ENCODE peak calls at places on chromosome 18, in four cellular contexts. One of them, this sample, is unnamed.

GRCh38 chr18:50268022-50268747 is 1.9 kb upstream of the CFAP53 start:
- DNase-seq in HepG2: no peak
- DNase-seq in K562: peak; percentile 26
- DNase-seq in GM12878: peak; percentile 62
- DNase-seq in this sample: peak; percentile 55

GRCh38 chr18:45566025-45566740 is 49.1 kb upstream of the SLC14A2 start:
- DNase-seq in K562: no peak
- DNase-seq in GM12878: no peak
- DNase-seq in HepG2: no peak
- DNase-seq in this sample: no peak

GRCh38 chr18:52219102-52219501 is 120.9 kb upstream of the DCC start:
- DNase-seq in GM12878: no peak
- DNase-seq in K562: no peak
- DNase-seq in HepG2: no peak
- DNase-seq in this sample: no peak

GRCh38 chr18:64872710-64873458 is 724.0 kb upstream of the LINC00305 start:
- DNase-seq in K562: no peak
- DNase-seq in HepG2: no peak
- DNase-seq in GM12878: no peak
- DNase-seq in this sample: no peak

GRCh38 chr18:35713545-35713944 is 132.0 kb downstream of the GALNT1 start:
- DNase-seq in GM12878: no peak
- DNase-seq in HepG2: no peak
- DNase-seq in K562: no peak
- DNase-seq in this sample: no peak

GRCh38 chr18:11909597-11910026 is 1.5 kb upstream of the MPPE1 start:
- DNase-seq in HepG2: peak; percentile 26
- DNase-seq in K562: no peak
- DNase-seq in GM12878: no peak
- DNase-seq in this sample: no peak

GRCh38 chr18:26089247-26090129 is 925 bp downstream of the SS18 start:
- DNase-seq in GM12878: no peak
- DNase-seq in HepG2: peak; percentile 6
- DNase-seq in K562: peak; percentile 29
- DNase-seq in this sample: no peak

GRCh38 chr18:37567061-37567993 is 1.7 kb upstream of the CELF4 start:
- DNase-seq in HepG2: no peak
- DNase-seq in K562: no peak
- DNase-seq in GM12878: no peak
- DNase-seq in this sample: no peak

GRCh38 chr18:46577546-46577945 is 79.5 kb downstream of the LOXHD1 start:
- DNase-seq in K562: no peak
- DNase-seq in HepG2: no peak
- DNase-seq in GM12878: no peak
- DNase-seq in this sample: no peak

DNA sequence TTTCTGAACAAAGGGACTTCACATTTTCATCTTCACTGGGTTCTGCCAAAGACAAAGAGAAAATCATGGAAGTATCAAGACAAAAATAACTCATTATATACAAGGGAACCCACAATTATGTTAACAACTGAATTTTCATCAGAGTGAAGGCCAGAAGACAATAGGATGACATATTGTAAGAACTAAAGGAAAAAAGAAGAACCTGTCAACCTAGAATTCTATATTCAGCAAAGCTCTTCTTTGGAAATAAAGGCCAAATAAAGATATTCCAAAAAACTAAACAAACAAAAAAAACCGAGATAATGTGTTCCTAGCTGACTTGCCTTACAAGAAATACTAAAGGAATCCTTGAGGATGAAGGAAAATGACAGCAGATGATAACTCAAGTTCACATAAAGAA is 10.3 kb upstream of the ZCCHC2 start:
- DNase-seq in HepG2: no peak
- DNase-seq in K562: no peak
- DNase-seq in GM12878: no peak
- DNase-seq in this sample: no peak
- TF ChIP-seq TARDBP in HepG2: no peak
- TF ChIP-seq TARDBP in K562: no peak
- TF ChIP-seq TARDBP in GM12878: no peak
- TF ChIP-seq TARDBP in this sample: no peak

GRCh38 chr18:34709104-34709503 is 994 bp upstream of the DTNA start:
- DNase-seq in GM12878: no peak
- DNase-seq in HepG2: peak; percentile 10
- DNase-seq in K562: no peak
- DNase-seq in this sample: no peak
- TF ChIP-seq BHLHE40 in GM12878: no peak
- TF ChIP-seq BHLHE40 in HepG2: no peak
- TF ChIP-seq BHLHE40 in K562: no peak
- TF ChIP-seq BHLHE40 in this sample: no peak

DNA sequence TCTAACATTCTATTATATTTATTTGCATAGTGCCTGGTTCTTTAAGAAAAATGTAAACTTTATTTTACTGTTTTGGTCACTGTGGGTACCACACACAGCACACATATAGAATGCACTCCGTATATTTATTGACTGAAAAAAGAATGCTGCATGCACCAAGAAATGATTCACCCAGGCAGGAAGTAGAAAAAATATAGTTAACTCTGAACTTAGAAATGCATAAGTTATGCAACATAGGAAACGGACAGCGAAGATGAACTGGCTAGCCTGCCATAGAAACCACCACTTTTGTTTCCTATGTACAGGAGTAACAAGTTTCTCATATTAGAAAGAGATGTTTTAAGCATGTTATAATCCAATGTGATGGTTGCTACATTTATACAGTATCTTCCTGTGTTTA is 635.8 kb downstream of the DSC3 start:
- DNase-seq in GM12878: no peak
- DNase-seq in HepG2: no peak
- DNase-seq in K562: no peak
- DNase-seq in this sample: no peak
- TF ChIP-seq SP1 in GM12878: no peak
- TF ChIP-seq SP1 in HepG2: no peak
- TF ChIP-seq SP1 in K562: no peak
- TF ChIP-seq SP1 in this sample: no peak

GRCh38 chr18:69495338-69495737 is 94.7 kb downstream of the DOK6 start:
- DNase-seq in HepG2: no peak
- DNase-seq in GM12878: no peak
- DNase-seq in K562: no peak
- DNase-seq in this sample: no peak

GRCh38 chr18:69494841-69495240 is 94.2 kb downstream of the DOK6 start:
- DNase-seq in GM12878: no peak
- DNase-seq in HepG2: no peak
- DNase-seq in K562: no peak
- DNase-seq in this sample: no peak

GRCh38 chr18:69492861-69493260 is 92.2 kb downstream of the DOK6 start:
- DNase-seq in K562: no peak
- DNase-seq in GM12878: no peak
- DNase-seq in HepG2: no peak
- DNase-seq in this sample: no peak

GRCh38 chr18:69491576-69491975 is 90.9 kb downstream of the DOK6 start:
- DNase-seq in K562: no peak
- DNase-seq in HepG2: no peak
- DNase-seq in GM12878: no peak
- DNase-seq in this sample: no peak

GRCh38 chr18:69495841-69496533 is 95.3 kb downstream of the DOK6 start:
- DNase-seq in GM12878: no peak
- DNase-seq in K562: no peak
- DNase-seq in HepG2: no peak
- DNase-seq in this sample: no peak
- TF ChIP-seq TARDBP in GM12878: no peak
- TF ChIP-seq TARDBP in K562: no peak
- TF ChIP-seq TARDBP in HepG2: no peak
- TF ChIP-seq TARDBP in this sample: no peak

DNA sequence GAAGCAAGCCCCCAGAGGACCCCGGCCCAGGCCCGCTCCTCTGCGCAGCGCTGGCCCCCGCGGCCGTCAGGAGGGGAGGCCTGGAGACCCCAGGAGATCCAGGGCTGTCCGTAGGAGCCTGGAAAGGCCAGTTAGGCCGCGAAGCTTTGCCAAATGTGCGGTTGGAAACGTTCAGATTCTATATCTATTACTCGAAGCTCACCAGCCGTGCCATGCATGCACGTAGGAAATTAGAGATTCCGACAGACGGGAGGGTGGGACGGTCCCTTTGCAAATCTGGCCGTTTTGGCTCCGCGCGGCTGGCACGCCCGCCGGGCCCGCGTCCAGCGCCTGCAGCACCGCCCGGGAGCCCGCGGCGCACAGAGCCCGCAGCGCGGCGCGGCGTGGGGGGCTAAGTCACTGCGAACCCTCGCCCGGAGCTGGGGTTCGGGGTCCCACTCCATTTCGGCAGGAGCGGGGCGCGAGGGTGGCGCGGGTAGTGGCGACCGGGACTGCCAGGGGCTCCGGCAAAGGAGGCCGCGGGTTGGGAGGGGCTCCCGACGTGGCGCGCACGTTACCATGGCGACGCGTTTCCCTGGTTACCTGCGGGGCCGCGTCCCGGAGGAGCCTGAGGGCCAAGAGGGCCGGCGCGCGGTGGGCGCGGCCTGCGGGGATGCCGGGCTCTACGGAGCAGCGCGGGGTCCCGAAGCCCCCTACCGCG is 488.6 kb upstream of the SMIM21 start:
- DNase-seq in GM12878: no peak
- DNase-seq in K562: peak; percentile 11
- DNase-seq in HepG2: no peak
- DNase-seq in this sample: no peak
- TF ChIP-seq BHLHE40 in GM12878: no peak
- TF ChIP-seq BHLHE40 in K562: no peak
- TF ChIP-seq BHLHE40 in HepG2: no peak
- TF ChIP-seq BHLHE40 in this sample: no peak

DNA sequence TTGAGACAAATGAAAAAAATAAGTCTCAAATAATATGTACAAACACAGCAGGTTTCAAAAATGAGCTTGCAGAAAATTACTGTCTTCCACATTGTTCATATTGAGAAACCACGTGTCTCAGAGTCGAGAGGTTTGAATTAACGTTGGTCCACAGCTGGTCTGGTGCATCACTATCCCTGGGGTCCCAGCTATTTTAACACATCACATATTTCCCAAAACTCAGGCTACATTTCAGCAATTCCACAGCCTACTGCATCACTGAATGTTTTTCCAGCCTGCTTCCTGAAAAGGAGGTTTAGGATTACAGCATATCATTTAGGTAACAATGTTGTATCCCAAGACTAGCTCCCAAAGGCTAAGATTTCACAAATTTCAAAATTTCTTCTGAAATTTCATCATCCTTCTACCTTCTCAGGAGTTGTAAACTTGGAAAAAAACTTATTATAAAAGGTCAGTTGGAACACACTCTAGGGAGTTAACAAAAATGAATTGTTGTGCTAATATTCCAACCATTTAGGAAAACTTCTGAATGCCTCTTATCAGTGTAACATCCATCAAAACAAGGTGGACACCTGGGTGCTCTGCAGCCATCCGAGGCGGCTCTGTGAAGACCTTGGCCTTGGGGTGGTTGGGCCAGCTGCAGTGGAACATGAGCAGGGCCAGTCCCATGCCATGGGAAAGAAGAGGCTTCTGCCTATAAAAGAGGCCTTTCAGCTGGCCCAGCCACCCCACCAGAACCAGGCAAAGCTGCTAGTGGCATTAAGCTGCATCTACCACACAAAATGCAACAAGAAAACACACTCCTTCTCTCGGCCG is 198.1 kb upstream of the RBBP8 start:
- DNase-seq in GM12878: no peak
- DNase-seq in K562: no peak
- DNase-seq in HepG2: no peak
- DNase-seq in this sample: no peak
- TF ChIP-seq SP1 in GM12878: no peak
- TF ChIP-seq SP1 in K562: no peak
- TF ChIP-seq SP1 in HepG2: no peak
- TF ChIP-seq SP1 in this sample: no peak

This sample was measured in HEK293T.